ENCODE peak calls at places on chromosomes 1 and 21, in nine cellular contexts. G, O, T, B, W, K, F, S and Y are unnamed samples.

GRCh38 chr1:87642581-87643129 is 314.0 kb downstream of the LMO4 start:
- DNase-seq in B (peak), F (no peak), O (no peak), G (peak), S (no peak), K (no peak), W (no peak), T (no peak), Y (no peak)

GRCh38 chr1:213989071-213989739 is 1.4 kb downstream of the PROX1 start:
- DNase-seq in O (no peak), T (peak), W (no peak), F (no peak), B (no peak), K (peak), G (no peak), S (no peak), Y (no peak)

GRCh38 chr1:167510880-167511279 is 7.4 kb downstream of the CD247 start:
- DNase-seq in O (no peak), T (no peak), K (no peak), B (no peak), S (no peak), W (no peak), G (no peak), F (no peak), Y (no peak)

GRCh38 chr1:28518000-28518744 is 12.3 kb downstream of the RCC1 start:
- DNase-seq in G (peak), O (peak), S (peak), T (peak), B (peak), K (peak), W (peak), F (peak), Y (peak)

GRCh38 chr21:46091118-46091517 is 6.8 kb upstream of the COL6A2 start:
- DNase-seq in W (no peak), K (no peak), S (no peak), T (no peak), F (no peak), B (no peak), O (no peak), G (no peak), Y (no peak)

GRCh38 chr1:195415584-195415983 is 1192.7 kb downstream of the KCNT2 start:
- DNase-seq in F (no peak), O (no peak), G (peak), B (no peak), W (no peak), S (no peak), K (no peak), T (no peak), Y (no peak)

GRCh38 chr1:14238472-14239059 is 359.9 kb upstream of the KAZN start:
- DNase-seq in F (peak), W (no peak), O (no peak), K (no peak), B (no peak), S (peak), G (no peak), T (peak), Y (peak)

GRCh38 chr1:234656981-234657651 is 47.1 kb upstream of the IRF2BP2 start:
- DNase-seq in S (peak), F (no peak), W (peak), B (peak), G (peak), T (no peak), O (no peak), K (peak), Y (peak)

GRCh38 chr1:46714976-46715375 is 3.9 kb downstream of the EFCAB14 start:
- DNase-seq in F (no peak), O (no peak), K (no peak), G (no peak), W (no peak), T (no peak), S (no peak), B (no peak), Y (no peak)

GRCh38 chr21:46181953-46182547 is 2.2 kb downstream of the SPATC1L start:
- DNase-seq in F (no peak), S (no peak), K (no peak), W (no peak), O (no peak), B (no peak), G (no peak), T (peak), Y (no peak)

GRCh38 chr21:43361127-43361492 is 65.8 kb downstream of the SIK1 start:
- DNase-seq in O (no peak), W (peak), K (peak), B (peak), F (no peak), T (no peak), S (peak), G (peak), Y (no peak)

GRCh38 chr1:26284597-26285351 is 4.9 kb downstream of the SH3BGRL3 start:
- DNase-seq in S (peak), F (peak), G (peak), W (peak), B (peak), K (peak), O (peak), T (peak), Y (peak)

GRCh38 chr1:12191242-12192032 is 24.6 kb downstream of the TNFRSF1B start:
- DNase-seq in S (no peak), O (no peak), T (no peak), F (no peak), K (no peak), G (no peak), B (no peak), W (no peak), Y (no peak)

GRCh38 chr1:223363057-223363855 is 720 bp downstream of the SUSD4 start:
- DNase-seq in O (peak), T (peak), F (no peak), G (peak), S (peak), K (no peak), B (peak), W (no peak), Y (peak)

GRCh38 chr1:51973587-51974474 is 16.7 kb downstream of the RAB3B start:
- DNase-seq in O (no peak), S (peak), B (no peak), G (peak), K (peak), F (no peak), T (no peak), W (no peak), Y (no peak)

GRCh38 chr1:170539154-170539553 is 7.2 kb downstream of the GORAB start:
- DNase-seq in F (no peak), B (no peak), S (no peak), K (no peak), G (no peak), O (no peak), T (no peak), W (no peak), Y (no peak)

GRCh38 chr1:234779160-234779538 is 169.2 kb upstream of the IRF2BP2 start:
- DNase-seq in F (no peak), K (no peak), O (no peak), T (no peak), G (no peak), B (no peak), S (no peak), W (no peak), Y (no peak)

GRCh38 chr1:9371391-9371935 is 78.8 kb downstream of the SPSB1 start:
- DNase-seq in T (peak), S (peak), B (peak), K (no peak), O (no peak), G (peak), F (peak), W (peak), Y (peak)

GRCh38 chr1:194889310-194889709 is 1702.9 kb upstream of the B3GALT2 start:
- DNase-seq in S (no peak), K (peak), T (no peak), G (no peak), B (no peak), W (no peak), F (no peak), O (no peak), Y (no peak)

GRCh38 chr1:53047737-53048344 is 14.2 kb upstream of the PODN start:
- DNase-seq in O (no peak), B (peak), F (no peak), G (peak), W (peak), K (no peak), S (peak), T (no peak), Y (peak)

GRCh38 chr1:234601217-234602017 is 8.6 kb downstream of the IRF2BP2 start:
- DNase-seq in G (peak), W (no peak), K (no peak), B (peak), T (no peak), O (no peak), F (peak), S (peak), Y (peak)

DNA sequence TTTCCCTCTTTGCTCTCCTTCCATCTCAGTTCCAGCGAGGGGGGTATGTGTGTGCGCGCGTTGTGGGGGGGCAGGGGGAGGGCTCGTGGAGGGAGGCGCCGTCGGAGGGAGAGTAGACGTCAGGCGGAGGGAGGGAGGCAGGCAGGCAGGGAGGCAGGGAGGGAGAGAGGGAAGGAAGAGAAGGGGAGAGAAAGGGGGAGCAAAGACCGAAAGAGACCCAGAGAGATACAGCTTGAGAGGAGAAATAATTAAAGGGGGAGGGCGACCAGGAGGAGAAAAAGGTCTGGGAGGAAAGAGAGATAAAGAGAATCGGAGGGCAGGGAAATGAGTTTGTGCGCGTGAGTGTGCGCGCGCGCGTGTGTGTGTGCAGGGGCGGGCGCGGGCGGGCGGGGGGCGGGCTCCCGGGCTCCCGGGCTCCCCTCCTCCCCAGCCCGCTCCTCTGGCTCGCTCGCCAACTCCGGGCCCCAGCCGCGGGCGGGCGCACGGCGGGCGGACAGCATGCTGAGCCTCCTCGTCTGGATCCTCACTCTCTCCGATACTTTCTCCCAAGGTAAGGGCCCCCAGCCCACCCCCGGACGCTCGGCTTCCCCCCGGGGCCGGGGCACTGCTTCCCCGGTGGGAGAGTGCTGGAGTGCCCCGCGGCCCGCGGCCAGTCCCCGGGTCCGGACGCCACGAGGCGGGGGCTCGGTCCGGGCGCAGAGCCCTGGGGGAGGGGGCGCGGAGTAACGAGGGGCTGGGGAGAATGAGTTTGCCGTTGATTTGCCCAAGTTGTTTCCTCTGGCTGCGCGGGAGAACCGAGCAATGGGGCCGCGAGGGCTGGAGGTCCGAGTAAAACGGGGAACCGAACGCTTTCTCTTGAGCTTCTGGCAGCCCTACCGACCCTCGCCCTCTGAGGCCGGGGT is at the start of gene KIRREL1:
- DNase-seq in B (peak), S (peak), K (no peak), W (peak), T (peak), F (peak), O (no peak), G (peak), Y (peak)
- H3K4me3 ChIP-seq in B (peak), S (peak), K (no peak), W (peak), T (peak), F (peak), O (no peak), G (peak), Y (peak)

GRCh38 chr1:174531751-174532150 is 84.0 kb downstream of the GPR52 start:
- DNase-seq in S (no peak), B (no peak), T (no peak), W (no peak), F (no peak), O (no peak), G (no peak), K (no peak), Y (no peak)

GRCh38 chr1:174534789-174535188 is 87.0 kb downstream of the GPR52 start:
- DNase-seq in F (no peak), O (no peak), B (peak), T (no peak), G (peak), S (peak), W (peak), K (no peak), Y (no peak)

DNA sequence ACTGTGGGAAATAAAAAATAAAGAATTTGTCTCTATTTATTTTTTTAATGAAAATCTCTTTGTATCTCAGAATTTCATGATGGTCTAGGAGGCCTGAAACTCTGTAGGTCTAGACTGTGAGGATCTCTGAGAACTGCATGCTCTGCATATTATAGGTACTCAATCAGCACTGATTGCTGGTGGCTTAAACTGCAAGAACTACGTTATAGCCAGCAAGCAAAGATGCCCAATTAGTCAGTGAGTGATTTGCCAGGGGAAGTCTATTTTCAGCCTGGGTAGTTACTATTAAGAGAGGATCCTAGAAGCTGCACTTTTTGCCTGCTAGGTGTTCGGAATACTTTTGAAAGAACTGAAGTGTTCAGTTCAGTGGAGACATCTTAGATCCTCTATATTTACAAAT is 87.4 kb downstream of the GPR52 start:
- DNase-seq in B (no peak), K (no peak), F (no peak), W (peak), S (peak), G (peak), O (no peak), T (no peak), Y (no peak)
- H3K4me3 ChIP-seq in B (no peak), K (no peak), F (no peak), W (no peak), S (no peak), G (no peak), O (no peak), T (no peak), Y (no peak)

GRCh38 chr1:199124351-199124750 is 485.5 kb downstream of the PTPRC start:
- DNase-seq in O (no peak), G (peak), T (no peak), B (no peak), K (no peak), S (peak), F (no peak), W (peak), Y (peak)

GRCh38 chr1:199123615-199124014 is 484.8 kb downstream of the PTPRC start:
- DNase-seq in T (no peak), F (no peak), K (no peak), W (peak), G (peak), S (peak), O (no peak), B (peak), Y (peak)

GRCh38 chr1:199122085-199122484 is 483.2 kb downstream of the PTPRC start:
- DNase-seq in W (no peak), T (no peak), S (no peak), K (no peak), O (no peak), G (no peak), F (no peak), B (no peak), Y (no peak)

GRCh38 chr1:199121047-199121446 is 482.2 kb downstream of the PTPRC start:
- DNase-seq in G (no peak), O (no peak), W (no peak), B (no peak), K (no peak), T (no peak), S (no peak), F (no peak), Y (peak)

DNA sequence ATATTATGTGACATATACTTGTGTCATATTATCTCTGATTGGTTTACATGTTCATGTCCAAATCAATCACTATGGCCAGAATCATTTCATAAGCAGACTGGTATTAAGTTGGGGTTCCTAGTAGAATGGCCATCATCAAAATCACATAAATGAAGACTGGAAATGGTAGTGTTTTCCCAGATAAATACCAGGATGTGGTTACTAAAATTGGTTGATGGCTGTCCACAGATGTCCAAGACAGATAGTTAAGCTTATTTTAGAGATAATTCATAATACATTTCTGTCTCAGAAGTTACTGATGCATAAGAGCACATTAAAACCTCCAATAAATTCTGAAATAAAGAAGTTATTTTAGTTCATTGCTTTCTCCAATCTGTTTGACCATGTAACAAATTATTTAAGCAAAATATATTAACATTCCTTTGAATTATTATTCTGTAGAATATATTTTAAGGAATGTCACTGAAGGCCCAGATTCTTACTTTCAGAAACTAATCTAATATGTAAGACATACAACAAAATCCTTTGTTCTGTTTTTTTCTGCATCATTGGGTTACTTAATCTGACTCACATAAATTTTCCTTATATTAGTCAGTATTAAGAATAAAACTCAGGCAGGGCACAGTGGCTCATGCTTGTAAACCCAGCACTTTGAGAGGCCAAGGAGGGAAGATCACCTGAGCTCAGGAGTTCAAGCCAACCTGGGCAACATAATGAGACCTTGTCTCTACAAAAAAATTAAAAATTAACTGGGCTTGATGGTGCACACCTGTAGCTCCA is 483.9 kb downstream of the PTPRC start:
- DNase-seq in B (peak), F (no peak), S (peak), O (no peak), T (no peak), K (no peak), G (peak), W (peak), Y (peak)
- H3K4me3 ChIP-seq in B (no peak), F (no peak), S (no peak), O (no peak), T (no peak), K (no peak), G (peak), W (no peak), Y (no peak)

GRCh38 chr1:30273456-30273855 is 449.9 kb downstream of the MATN1 start:
- DNase-seq in G (no peak), F (no peak), W (no peak), B (no peak), T (no peak), K (no peak), S (no peak), O (no peak), Y (no peak)
- H3K4me3 ChIP-seq in G (no peak), F (no peak), W (no peak), B (no peak), T (no peak), K (no peak), S (no peak), O (no peak), Y (no peak)